ENCODE peak calls at places on chromosomes 13 and 19, in four cellular contexts. F is adipocyte, E is heart right ventricle, W is fibroblast of mammary gland. Y is an unnamed sample.

GRCh38 chr13:61149333-61149730 is 266.3 kb downstream of the PCDH20 start:
- DNase-seq in F (no peak), E (no peak), W (no peak), Y (no peak)

GRCh38 chr13:111492341-111492945 is 172.0 kb downstream of the TEX29 start:
- DNase-seq in F (no peak), E (no peak), W (no peak), Y (no peak)

GRCh38 chr13:90803210-90803609 is 544.3 kb upstream of the MIR17HG start:
- DNase-seq in F (no peak), E (no peak), W (no peak), Y (no peak)

GRCh38 chr19:6273701-6274601 is 5.8 kb downstream of the MLLT1 start:
- DNase-seq in F (peak), E (peak), W (peak), Y (peak)

GRCh38 chr13:28650284-28650683 is 8.6 kb upstream of the POMP start:
- DNase-seq in F (no peak), E (no peak), W (peak), Y (no peak)

GRCh38 chr19:56272448-56272847 is at the start of gene EDDM13:
- DNase-seq in F (no peak), E (no peak), W (no peak), Y (no peak)

GRCh38 chr19:3045885-3046603 is 16.3 kb downstream of the TLE5 start:
- DNase-seq in F (no peak), E (no peak), W (no peak), Y (no peak)

GRCh38 chr19:29565171-29565570 is 39.4 kb downstream of the VSTM2B start:
- DNase-seq in F (no peak), E (no peak), W (no peak), Y (no peak)

GRCh38 chr19:36963262-36963661 is 47.1 kb downstream of the ZNF568 start:
- DNase-seq in F (no peak), E (no peak), W (no peak), Y (no peak)

GRCh38 chr13:23902975-23903905 is 5.9 kb upstream of the C1QTNF9B start:
- DNase-seq in F (no peak), E (peak), W (no peak), Y (no peak)

GRCh38 chr19:2307518-2308012 is 389 bp downstream of the LINGO3 start:
- DNase-seq in F (no peak), E (no peak), W (no peak), Y (no peak)

GRCh38 chr13:37475151-37475550 is 123.4 kb downstream of the POSTN start:
- DNase-seq in F (no peak), E (no peak), W (no peak), Y (no peak)

GRCh38 chr13:37369618-37370017 is 228.9 kb downstream of the POSTN start:
- DNase-seq in F (peak), E (no peak), W (peak), Y (no peak)

GRCh38 chr13:71218960-71219359 is 648.0 kb downstream of the DACH1 start:
- DNase-seq in F (no peak), E (no peak), W (no peak), Y (no peak)

GRCh38 chr13:102550507-102550906 is 46.3 kb upstream of the TPP2 start:
- DNase-seq in F (no peak), E (no peak), W (no peak), Y (no peak)

GRCh38 chr13:98220188-98220765 is 43.2 kb upstream of the RNF113B start:
- DNase-seq in F (no peak), E (no peak), W (no peak), Y (no peak)

GRCh38 chr19:51016798-51017683 is 2.5 kb downstream of the KLK10 start:
- DNase-seq in F (peak), E (peak), W (peak), Y (peak)

GRCh38 chr13:113589961-113590339 is 5.4 kb downstream of the TFDP1 start:
- DNase-seq in F (no peak), E (no peak), W (no peak), Y (no peak)

GRCh38 chr13:99419591-99420243 is 81.6 kb upstream of the TM9SF2 start:
- DNase-seq in F (no peak), E (no peak), W (no peak), Y (no peak)

GRCh38 chr19:29519146-29519545 is 6.6 kb upstream of the VSTM2B start:
- DNase-seq in F (no peak), E (no peak), W (no peak), Y (no peak)

GRCh38 chr13:53206455-53206854 is 177.8 kb downstream of the OLFM4 start:
- DNase-seq in F (no peak), E (no peak), W (peak), Y (no peak)

GRCh38 chr13:113751491-113751890 is 7.5 kb upstream of the TMEM255B start:
- DNase-seq in F (no peak), E (no peak), W (no peak), Y (no peak)

GRCh38 chr13:73399347-73400216 is 340.8 kb downstream of the KLF5 start:
- DNase-seq in F (peak), E (no peak), W (no peak), Y (no peak)

GRCh38 chr13:37349916-37350315 is 244.5 kb upstream of the CSNK1A1L start:
- DNase-seq in F (no peak), E (no peak), W (peak), Y (no peak)

GRCh38 chr19:47094557-47095517 is 18.7 kb downstream of the ZC3H4 start:
- DNase-seq in F (no peak), E (no peak), W (no peak), Y (no peak)

GRCh38 chr13:100334209-100334608 is 245.3 kb downstream of the PCCA start:
- DNase-seq in F (no peak), E (no peak), W (no peak), Y (no peak)

GRCh38 chr13:59867867-59868266 is 295.9 kb downstream of the DIAPH3 start:
- DNase-seq in F (no peak), E (no peak), W (no peak), Y (no peak)

GRCh38 chr13:41018583-41018909 is 570 bp downstream of the ELF1 start:
- DNase-seq in F (no peak), E (no peak), W (no peak), Y (no peak)
- H3K4me3 ChIP-seq in F (peak), E (peak), W (peak), Y (no peak)

GRCh38 chr19:9348253-9348652 is 14.6 kb upstream of the ZNF177 start:
- DNase-seq in F (no peak), E (no peak), W (no peak), Y (no peak)

GRCh38 chr19:9352505-9352904 is 10.3 kb upstream of the ZNF177 start:
- DNase-seq in F (no peak), E (no peak), W (no peak), Y (no peak)

GRCh38 chr19:9348671-9349070 is 14.1 kb upstream of the ZNF177 start:
- DNase-seq in F (no peak), E (no peak), W (no peak), Y (no peak)

GRCh38 chr19:9354651-9355050 is 8.2 kb upstream of the ZNF177 start:
- DNase-seq in F (no peak), E (no peak), W (no peak), Y (peak)

GRCh38 chr19:9353011-9353410 is 9.8 kb upstream of the ZNF177 start:
- DNase-seq in F (no peak), E (no peak), W (no peak), Y (no peak)
- H3K4me3 ChIP-seq in F (peak), E (no peak), W (no peak), Y (no peak)

GRCh38 chr19:53880716-53881481 is 1.1 kb upstream of the PRKCG start:
- DNase-seq in F (no peak), E (no peak), W (no peak), Y (no peak)
- H3K4me3 ChIP-seq in F (peak), E (no peak), W (no peak), Y (peak)

GRCh38 chr13:40660270-40660669 is 6.2 kb downstream of the FOXO1 start:
- DNase-seq in F (peak), E (no peak), W (no peak), Y (no peak)
- H3K4me3 ChIP-seq in F (peak), E (no peak), W (no peak), Y (no peak)

GRCh38 chr19:11226716-11227166 is 12.7 kb upstream of the ANGPTL8 start:
- DNase-seq in F (no peak), E (no peak), W (no peak), Y (no peak)

GRCh38 chr19:11224429-11224828 is 15.0 kb upstream of the ANGPTL8 start:
- DNase-seq in F (no peak), E (no peak), W (no peak), Y (no peak)

GRCh38 chr19:11225172-11225571 is 14.2 kb upstream of the ANGPTL8 start:
- DNase-seq in F (no peak), E (no peak), W (no peak), Y (no peak)

GRCh38 chr19:11227201-11227886 is 12.1 kb upstream of the ANGPTL8 start:
- DNase-seq in F (no peak), E (no peak), W (no peak), Y (no peak)

GRCh38 chr19:11225815-11226214 is 13.6 kb upstream of the ANGPTL8 start:
- DNase-seq in F (no peak), E (no peak), W (no peak), Y (no peak)
- H3K4me3 ChIP-seq in F (no peak), E (no peak), W (no peak), Y (no peak)

GRCh38 chr19:16618248-16618647 is 9.8 kb downstream of the MED26 start:
- DNase-seq in F (no peak), E (no peak), W (no peak), Y (no peak)
- H3K4me3 ChIP-seq in F (no peak), E (no peak), W (no peak), Y (no peak)

DNA sequence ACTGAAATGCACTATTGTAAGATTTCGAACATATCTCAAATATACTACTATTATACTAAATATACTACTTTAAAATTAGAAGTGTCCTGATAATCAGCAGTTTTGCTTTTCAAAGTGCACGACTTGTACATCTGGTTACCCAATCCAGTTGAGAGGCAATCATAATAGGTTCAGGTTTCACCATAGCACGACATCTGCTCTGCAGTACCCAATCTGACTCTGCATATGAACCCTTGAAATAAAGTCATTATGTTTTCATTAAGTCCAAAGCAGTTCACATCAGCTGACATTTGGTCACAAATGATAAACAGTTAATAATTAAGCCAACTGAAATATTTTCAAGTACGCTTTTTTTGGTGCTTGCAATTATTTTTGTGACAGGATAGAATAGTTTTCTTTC is 90.6 kb downstream of the PCDH9 start:
- DNase-seq in F (no peak), E (no peak), W (no peak), Y (no peak)
- H3K4me3 ChIP-seq in F (no peak), E (no peak), W (no peak), Y (no peak)

GRCh38 chr13:42275506-42275905 is 3.6 kb downstream of the AKAP11 start:
- DNase-seq in F (no peak), E (no peak), W (no peak), Y (no peak)

GRCh38 chr13:42274386-42275097 is 2.6 kb downstream of the AKAP11 start:
- DNase-seq in F (no peak), E (no peak), W (no peak), Y (no peak)

GRCh38 chr13:42272776-42273175 is 824 bp downstream of the AKAP11 start:
- DNase-seq in F (peak), E (no peak), W (no peak), Y (no peak)

GRCh38 chr13:42276683-42277082 is 4.7 kb downstream of the AKAP11 start:
- DNase-seq in F (no peak), E (no peak), W (no peak), Y (peak)

DNA sequence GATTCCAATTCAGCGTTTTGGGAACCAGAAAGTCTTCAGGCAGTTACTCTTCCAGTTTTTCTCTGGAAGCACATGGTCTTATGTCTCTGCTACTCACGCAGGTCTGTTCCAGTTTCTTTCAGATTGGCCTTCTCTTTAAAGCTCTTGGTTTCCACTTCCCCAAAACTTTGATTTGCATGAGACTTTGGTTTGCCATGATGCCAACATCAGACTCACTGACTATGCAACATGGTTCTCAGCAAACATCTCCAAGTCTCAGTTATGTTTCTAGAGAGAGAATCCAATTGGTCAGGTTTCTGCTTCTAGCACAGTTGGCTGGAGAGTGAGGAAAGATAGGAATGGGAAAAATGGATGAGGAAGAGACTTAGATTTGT is 3.1 kb downstream of the AKAP11 start:
- DNase-seq in F (no peak), E (no peak), W (peak), Y (no peak)
- H3K4me3 ChIP-seq in F (no peak), E (no peak), W (no peak), Y (no peak)

Y was measured in AG10803.